ENCODE peak calls at places on chromosomes 6 and 20, in four cellular contexts. A is T-helper 17 cell; H is RWPE1; Y is stimulated activated CD4-positive, alpha-beta T cell treated with anti-CD3 and anti-CD28 coated beads, Interleukin-4, amount 100 ng/mL, for 1 hour. J is an unnamed sample.

GRCh38 chr6:27630727-27631613 is 158.1 kb upstream of the ZNF184 start:
- DNase-seq in Y (peak), A (no peak), H (peak), J (no peak)

GRCh38 chr20:41047975-41048305 is 19.3 kb downstream of the TOP1 start:
- DNase-seq in Y (no peak), H (peak), A (no peak), J (no peak)

GRCh38 chr6:95572098-95572497 is 5.2 kb upstream of the MANEA start:
- DNase-seq in Y (no peak), A (no peak), H (peak), J (no peak)

GRCh38 chr6:8082954-8083858 is 19.0 kb upstream of the BLOC1S5 start:
- DNase-seq in H (peak), Y (no peak), A (no peak), J (no peak)

GRCh38 chr6:146361367-146361924 is 182.2 kb upstream of the RAB32 start:
- DNase-seq in A (no peak), Y (no peak), H (no peak), J (no peak)

GRCh38 chr6:35893246-35893645 is 27.7 kb downstream of the SRPK1 start:
- DNase-seq in A (no peak), Y (no peak), H (no peak), J (no peak)

GRCh38 chr6:57158658-57159057 is 13.5 kb upstream of the BAG2 start:
- DNase-seq in Y (no peak), H (peak), A (no peak), J (no peak)

GRCh38 chr6:13990830-13991229 is 66.1 kb downstream of the RNF182 start:
- DNase-seq in A (no peak), H (no peak), Y (no peak), J (no peak)